ENCODE peak calls at places on chromosomes 6 and 20, in five cellular contexts. B is nephron progenitor cell; Y is endothelial cell; N is stimulated activated CD4-positive, alpha-beta T cell treated with anti-CD3 and anti-CD28 coated beads, Interleukin-12 subunit alpha, Interleukin-12 subunit beta, amount 100 ng/mL, for 48 hours; V is left ventricle myocardium inferior. P is an unnamed sample.

GRCh38 chr6:34226731-34227586 is 9.7 kb upstream of the HMGA1 start:
- DNase-seq in B (no peak), Y (no peak), N (no peak), V (no peak), P (no peak)

GRCh38 chr6:169252805-169253189 is 849 bp downstream of the THBS2 start:
- DNase-seq in B (no peak), Y (no peak), N (no peak), V (no peak), P (no peak)

GRCh38 chr20:62119591-62120364 is 2.5 kb upstream of the LSM14B start:
- DNase-seq in B (no peak), Y (no peak), N (no peak), V (peak), P (no peak)

GRCh38 chr20:20612251-20612650 is 100.2 kb downstream of the RALGAPA2 start:
- DNase-seq in B (no peak), Y (no peak), N (no peak), V (no peak), P (no peak)

GRCh38 chr20:22214296-22214695 is 370.1 kb downstream of the FOXA2 start:
- DNase-seq in B (no peak), Y (no peak), N (no peak), V (no peak), P (no peak)

GRCh38 chr20:52105573-52106422 is 85.8 kb downstream of the ZFP64 start:
- DNase-seq in B (peak), Y (peak), N (peak), V (no peak), P (peak)

GRCh38 chr20:56945057-56945456 is 316.0 kb downstream of the TFAP2C start:
- DNase-seq in B (no peak), Y (no peak), N (no peak), V (no peak), P (no peak)

GRCh38 chr6:45003400-45003799 is 324.7 kb upstream of the RUNX2 start:
- DNase-seq in B (no peak), Y (no peak), N (no peak), V (no peak), P (no peak)

GRCh38 chr6:34331361-34332050 is 61.0 kb downstream of the NUDT3 start:
- DNase-seq in B (no peak), Y (no peak), N (no peak), V (no peak), P (no peak)